ENCODE peak calls at places on chromosomes 16 and 17, in seven cellular contexts. E, A, B, X, C, G and J are unnamed samples.

GRCh38 chr17:2212328-2212981 is 91.1 kb downstream of the SMG6 start:
- DNase-seq in E (no peak), A (peak), B (no peak), X (no peak), C (peak), G (peak), J (peak)

GRCh38 chr16:77238593-77238992 is 39.4 kb downstream of the SYCE1L start:
- DNase-seq in E (no peak), A (peak), B (no peak), X (no peak), C (no peak), G (no peak), J (no peak)

GRCh38 chr17:75031972-75032895 is 14.5 kb downstream of the ATP5PD start:
- DNase-seq in E (peak), A (peak), B (peak), X (peak), C (peak), G (peak), J (peak)

GRCh38 chr17:29771561-29771960 is 148.8 kb upstream of the CORO6 start:
- DNase-seq in E (no peak), A (no peak), B (no peak), X (no peak), C (no peak), G (no peak), J (no peak)

GRCh38 chr17:7880076-7880868 is 8.3 kb upstream of the CHD3 start:
- DNase-seq in E (no peak), A (no peak), B (no peak), X (no peak), C (no peak), G (no peak), J (no peak)

GRCh38 chr17:10463402-10463801 is 6.0 kb downstream of the MYH4 start:
- DNase-seq in E (no peak), A (no peak), B (no peak), X (no peak), C (no peak), G (no peak), J (no peak)

GRCh38 chr17:66636111-66636510 is 198.8 kb upstream of the CACNG5 start:
- DNase-seq in E (no peak), A (no peak), B (no peak), X (peak), C (peak), G (peak), J (peak)

GRCh38 chr16:31079342-31079944 is 5.2 kb downstream of the ZNF646 start:
- DNase-seq in E (no peak), A (no peak), B (no peak), X (no peak), C (no peak), G (no peak), J (no peak)

GRCh38 chr17:67729903-67730302 is 12.2 kb downstream of the NOL11 start:
- DNase-seq in E (no peak), A (no peak), B (no peak), X (no peak), C (no peak), G (no peak), J (no peak)

GRCh38 chr17:55284001-55284884 is 19.5 kb downstream of the HLF start:
- DNase-seq in E (no peak), A (no peak), B (no peak), X (no peak), C (no peak), G (no peak), J (no peak)

GRCh38 chr17:42991471-42991870 is 6.7 kb upstream of the RPL27 start:
- DNase-seq in E (no peak), A (no peak), B (no peak), X (no peak), C (no peak), G (no peak), J (no peak)

GRCh38 chr16:31451681-31452351 is 7.5 kb upstream of the ARMC5 start:
- DNase-seq in E (peak), A (peak), B (peak), X (peak), C (peak), G (peak), J (peak)

GRCh38 chr17:31388351-31388750 is 3.1 kb upstream of the RAB11FIP4 start:
- DNase-seq in E (no peak), A (no peak), B (no peak), X (no peak), C (no peak), G (no peak), J (no peak)

GRCh38 chr17:71963341-71963740 is 157.5 kb upstream of the SOX9 start:
- DNase-seq in E (no peak), A (peak), B (no peak), X (no peak), C (no peak), G (no peak), J (no peak)

GRCh38 chr17:51540151-51540550 is 279.8 kb downstream of the UTP18 start:
- DNase-seq in E (peak), A (no peak), B (no peak), X (no peak), C (no peak), G (no peak), J (no peak)

GRCh38 chr17:74454197-74455024 is 12.0 kb upstream of the CD300A start:
- DNase-seq in E (no peak), A (no peak), B (peak), X (no peak), C (peak), G (peak), J (peak)

GRCh38 chr16:88906535-88907105 is 40.2 kb upstream of the PABPN1L start:
- DNase-seq in E (no peak), A (no peak), B (no peak), X (no peak), C (no peak), G (no peak), J (no peak)

GRCh38 chr17:18331879-18332278 is 16.8 kb downstream of the SMCR8 start:
- DNase-seq in E (no peak), A (no peak), B (no peak), X (no peak), C (no peak), G (no peak), J (no peak)

GRCh38 chr16:88726981-88727380 is 20.7 kb downstream of the CTU2 start:
- DNase-seq in E (no peak), A (no peak), B (no peak), X (no peak), C (no peak), G (no peak), J (no peak)

GRCh38 chr17:82291582-82292250 is 18.2 kb upstream of the CSNK1D start:
- DNase-seq in E (no peak), A (no peak), B (no peak), X (no peak), C (no peak), G (no peak), J (no peak)

GRCh38 chr16:55100100-55100499 is 169.4 kb downstream of the IRX5 start:
- DNase-seq in E (no peak), A (no peak), B (no peak), X (no peak), C (no peak), G (no peak), J (no peak)

GRCh38 chr17:17119533-17119932 is 77.3 kb downstream of the MPRIP start:
- DNase-seq in E (peak), A (peak), B (no peak), X (no peak), C (peak), G (peak), J (peak)

GRCh38 chr17:8300226-8300625 is 5.0 kb upstream of the SLC25A35 start:
- DNase-seq in E (no peak), A (no peak), B (no peak), X (no peak), C (no peak), G (no peak), J (no peak)

GRCh38 chr17:50833396-50834125 is 1.8 kb upstream of the WFIKKN2 start:
- DNase-seq in E (no peak), A (no peak), B (no peak), X (no peak), C (no peak), G (no peak), J (no peak)

GRCh38 chr17:44280383-44280782 is 12.4 kb upstream of the SLC4A1 start:
- DNase-seq in E (no peak), A (no peak), B (no peak), X (no peak), C (no peak), G (no peak), J (no peak)

DNA sequence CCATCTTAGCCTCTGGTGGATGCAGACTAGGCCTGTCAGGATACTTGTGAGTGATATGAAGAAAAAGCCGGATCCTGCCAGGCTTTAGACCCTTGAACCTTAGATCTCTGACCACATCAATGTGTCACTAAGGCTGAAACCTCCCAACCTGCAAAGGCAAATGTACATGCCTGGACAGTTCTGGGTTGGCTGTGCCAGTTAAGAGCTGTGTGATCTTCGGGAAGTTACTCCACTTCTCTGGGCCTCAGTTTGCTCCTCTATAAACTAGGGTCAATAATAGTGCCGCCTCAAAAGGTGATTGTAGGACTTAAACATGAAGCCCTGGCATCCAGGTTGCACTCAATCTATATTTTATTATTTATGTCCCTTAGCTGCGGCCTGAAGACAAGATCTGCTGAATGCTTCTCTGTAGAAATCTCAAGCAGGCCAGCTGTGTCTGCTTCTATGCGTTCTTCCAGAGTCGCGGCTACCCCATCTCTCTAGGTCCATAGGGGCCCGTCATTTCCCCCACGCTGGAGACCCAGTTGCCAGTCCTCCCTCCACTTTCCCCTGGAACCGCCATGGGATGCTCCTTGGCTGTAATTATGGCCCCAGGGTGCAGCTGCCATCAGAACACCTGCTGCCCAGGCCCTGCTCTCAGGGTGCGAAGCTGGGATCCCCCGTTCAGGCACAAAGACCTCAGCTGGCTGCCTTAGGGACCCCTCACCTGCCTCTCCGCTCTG is 50.1 kb downstream of the AKAP1 start:
- DNase-seq in E (no peak), A (no peak), B (no peak), X (no peak), C (no peak), G (no peak), J (no peak)
- H3K4me2 ChIP-seq in E (no peak), A (no peak), B (no peak), X (no peak), C (no peak), G (no peak), J (no peak)

GRCh38 chr16:2675714-2676113 is 6.6 kb upstream of the KCTD5 start:
- DNase-seq in E (no peak), A (peak), B (no peak), X (no peak), C (no peak), G (peak), J (no peak)

GRCh38 chr16:2675021-2675420 is 7.3 kb upstream of the KCTD5 start:
- DNase-seq in E (no peak), A (no peak), B (no peak), X (no peak), C (no peak), G (no peak), J (no peak)

GRCh38 chr16:2671741-2672140 is 10.6 kb upstream of the KCTD5 start:
- DNase-seq in E (no peak), A (no peak), B (no peak), X (no peak), C (no peak), G (no peak), J (no peak)

GRCh38 chr16:2673066-2673999 is 9.0 kb upstream of the KCTD5 start:
- DNase-seq in E (peak), A (peak), B (peak), X (peak), C (peak), G (peak), J (peak)
- H3K4me2 ChIP-seq in E (peak), A (peak), B (peak), X (peak), C (peak), G (peak), J (peak)

GRCh38 chr16:11429113-11429512 is 83.9 kb downstream of the RMI2 start:
- DNase-seq in E (no peak), A (no peak), B (no peak), X (no peak), C (no peak), G (no peak), J (no peak)
- H3K4me2 ChIP-seq in E (no peak), A (no peak), B (no peak), X (no peak), C (no peak), G (no peak), J (no peak)

GRCh38 chr16:70712942-70713341 is 27.1 kb upstream of the MTSS2 start:
- DNase-seq in E (no peak), A (no peak), B (no peak), X (no peak), C (no peak), G (no peak), J (no peak)
- H3K4me2 ChIP-seq in E (peak), A (no peak), B (peak), X (no peak), C (no peak), G (no peak), J (no peak)